ENCODE peak calls at places on chromosome 19, in six cellular contexts. E is KBM-7; I is Calu3; S is esophagus squamous epithelium; N is stimulated activated CD8-positive, alpha-beta memory T cell treated with anti-CD3 and anti-CD28 coated beads, Interleukin-4, amount 100 ng/mL, for 1 hour; U is stimulated activated CD4-positive, alpha-beta T cell treated with anti-CD3 and anti-CD28 coated beads, Interleukin-12 subunit alpha, Interleukin-12 subunit beta, amount 100 ng/mL, for 4 hours. G is an unnamed sample.

GRCh38 chr19:35509018-35509652 is 4.3 kb downstream of the DMKN start:
- DNase-seq in E (no peak), S (no peak), U (peak; percentile 25), N (peak; percentile 8), I (peak; percentile 83), G (peak; percentile 61)

GRCh38 chr19:8204961-8205360 is 4.2 kb upstream of the CERS4 start:
- DNase-seq in I (peak; percentile 38), N (no peak), S (no peak), E (no peak), U (no peak), G (no peak)

GRCh38 chr19:7729831-7730285 is 2.1 kb downstream of the CLEC4G start:
- DNase-seq in S (no peak), I (no peak), U (no peak), N (no peak), E (no peak), G (no peak)

GRCh38 chr19:56085571-56086275 is 35.4 kb downstream of the ZNF787 start:
- DNase-seq in U (no peak), S (no peak), N (no peak), E (no peak), I (no peak), G (no peak)

GRCh38 chr19:3073159-3073563 is 10.9 kb upstream of the TLE5 start:
- DNase-seq in S (no peak), N (no peak), E (peak; percentile 63), I (no peak), U (no peak), G (peak; percentile 39)

GRCh38 chr19:33604651-33605050 is 17.1 kb upstream of the CHST8 start:
- DNase-seq in I (no peak), N (no peak), U (no peak), S (no peak), E (no peak), G (no peak)

GRCh38 chr19:3055741-3056453 is 6.4 kb downstream of the TLE5 start:
- DNase-seq in I (peak; percentile 82), S (no peak), N (no peak), U (no peak), E (no peak), G (peak; percentile 56)

GRCh38 chr19:6161271-6161850 is 25.9 kb downstream of the ACSBG2 start:
- DNase-seq in E (peak; percentile 96), I (peak; percentile 1), S (no peak), N (peak; percentile 10), U (peak; percentile 10), G (peak; percentile 73)

GRCh38 chr19:12757544-12758274 is 6.1 kb downstream of the BEST2 start:
- DNase-seq in S (no peak), I (peak; percentile 71), U (peak; percentile 62), N (peak; percentile 30), E (peak; percentile 92), G (peak; percentile 67)

GRCh38 chr19:4889034-4889825 is 13.5 kb downstream of the ARRDC5 start:
- DNase-seq in N (no peak), E (no peak), S (no peak), U (no peak), I (no peak), G (no peak)

GRCh38 chr19:41871573-41872383 is 5.3 kb upstream of the CD79A start:
- DNase-seq in I (no peak), U (peak; percentile 44), N (no peak), E (peak; percentile 93), S (no peak), G (peak; percentile 35)

GRCh38 chr19:8515317-8515716 is 1.4 kb upstream of the ZNF414 start:
- DNase-seq in U (no peak), I (no peak), E (peak; percentile 91), S (no peak), N (peak; percentile 26), G (no peak)

GRCh38 chr19:17475541-17476115 is 5.3 kb downstream of the SLC27A1 start:
- DNase-seq in E (peak; percentile 40), U (no peak), N (no peak), S (no peak), I (peak; percentile 90), G (peak; percentile 29)

GRCh38 chr19:41870401-41870873 is 6.6 kb upstream of the CD79A start:
- DNase-seq in U (no peak), I (no peak), N (no peak), S (no peak), E (peak; percentile 54), G (no peak)

GRCh38 chr19:39264306-39265290 is 3.6 kb upstream of the IFNL2 start:
- DNase-seq in I (no peak), S (no peak), N (no peak), U (no peak), E (no peak), G (no peak)

GRCh38 chr19:1221141-1221903 is 15.7 kb downstream of the STK11 start:
- DNase-seq in E (no peak), S (no peak), U (no peak), I (no peak), N (no peak), G (peak; percentile 64)

GRCh38 chr19:7529610-7530490 is 5.7 kb upstream of the PNPLA6 start:
- DNase-seq in E (no peak), U (no peak), N (no peak), S (no peak), I (no peak), G (no peak)

GRCh38 chr19:29576043-29576442 is 30.0 kb upstream of the POP4 start:
- DNase-seq in S (no peak), N (no peak), E (no peak), U (no peak), I (no peak), G (no peak)